ENCODE peak calls at places on chromosomes 11 and 22, in eight cellular contexts. S is nephron progenitor cell, E is dorsolateral prefrontal cortex, K is H1, I is activated B cell treated with CpG ODN at 0.5 μM for 24 hours, F is GM20000, P is left ventricle myocardium inferior, R is psoas muscle. W is an unnamed sample.

GRCh38 chr11:2699531-2700414 is at the start of gene KCNQ1OT1:
- DNase-seq in S (peak; percentile 84), E (peak; percentile 80), K (peak; percentile 68), I (peak; percentile 77), F (peak; percentile 97), P (peak; percentile 88), R (peak; percentile 94), W (peak; percentile 87)

GRCh38 chr11:71556018-71556417 is 7.8 kb downstream of the KRTAP5-9 start:
- DNase-seq in S (no peak), E (no peak), K (no peak), I (no peak), F (no peak), P (no peak), R (no peak), W (no peak)

GRCh38 chr11:113670830-113671215 is 35.3 kb downstream of the TMPRSS5 start:
- DNase-seq in S (no peak), E (no peak), K (no peak), I (no peak), F (no peak), P (no peak), R (no peak), W (no peak)

GRCh38 chr11:116339306-116339705 is 433.5 kb downstream of the BUD13 start:
- DNase-seq in S (no peak), E (no peak), K (no peak), I (no peak), F (no peak), P (no peak), R (no peak), W (no peak)

GRCh38 chr22:44878483-44879300 is 126.3 kb downstream of the ARHGAP8 start:
- DNase-seq in S (no peak), E (no peak), K (no peak), I (no peak), F (no peak), P (no peak), R (peak; percentile 15), W (no peak)

GRCh38 chr11:67290801-67291200 is 1.7 kb downstream of the ANKRD13D start:
- DNase-seq in S (no peak), E (no peak), K (no peak), I (no peak), F (no peak), P (peak; percentile 36), R (peak; percentile 63), W (no peak)

GRCh38 chr11:45646275-45646970 is 19.0 kb downstream of the CHST1 start:
- DNase-seq in S (no peak), E (no peak), K (no peak), I (no peak), F (peak; percentile 36), P (no peak), R (no peak), W (no peak)

GRCh38 chr11:45185228-45185729 is 38.8 kb downstream of the PRDM11 start:
- DNase-seq in S (no peak), E (no peak), K (no peak), I (no peak), F (no peak), P (no peak), R (no peak), W (no peak)

GRCh38 chr22:17783773-17784480 is 9.7 kb upstream of the BID start:
- DNase-seq in S (no peak), E (no peak), K (no peak), I (no peak), F (no peak), P (no peak), R (peak; percentile 30), W (no peak)

GRCh38 chr22:17786435-17787158 is 12.3 kb upstream of the BID start:
- DNase-seq in S (peak; percentile 41), E (no peak), K (no peak), I (no peak), F (no peak), P (peak; percentile 85), R (peak; percentile 91), W (no peak)

GRCh38 chr22:17787159-17788022 is 13.1 kb upstream of the BID start:
- DNase-seq in S (no peak), E (no peak), K (no peak), I (no peak), F (no peak), P (no peak), R (peak; percentile 80), W (no peak)

GRCh38 chr22:17784776-17785175 is 10.5 kb upstream of the BID start:
- DNase-seq in S (no peak), E (no peak), K (no peak), I (no peak), F (no peak), P (no peak), R (no peak), W (no peak)

GRCh38 chr22:17785185-17786184 is 11.2 kb upstream of the BID start:
- DNase-seq in S (peak; percentile 39), E (no peak), K (peak; percentile 74), I (peak; percentile 65), F (no peak), P (peak; percentile 54), R (peak; percentile 91), W (no peak)
- TF ChIP-seq CTCF in S (peak; percentile 11), E (peak; percentile 17), K (peak; percentile 98), I (no peak), F (peak; percentile 23), P (peak; percentile 66), R (peak; percentile 67), W (no peak)

GRCh38 chr11:77473801-77474508 is at the start of gene PAK1:
- DNase-seq in S (peak; percentile 92), E (peak; percentile 75), K (peak; percentile 75), I (peak; percentile 81), F (peak; percentile 93), P (peak; percentile 76), R (peak; percentile 93), W (peak; percentile 90)
- TF ChIP-seq CTCF in S (no peak), E (peak; percentile 22), K (peak; percentile 12), I (no peak), F (no peak), P (peak; percentile 24), R (no peak), W (no peak)

DNA sequence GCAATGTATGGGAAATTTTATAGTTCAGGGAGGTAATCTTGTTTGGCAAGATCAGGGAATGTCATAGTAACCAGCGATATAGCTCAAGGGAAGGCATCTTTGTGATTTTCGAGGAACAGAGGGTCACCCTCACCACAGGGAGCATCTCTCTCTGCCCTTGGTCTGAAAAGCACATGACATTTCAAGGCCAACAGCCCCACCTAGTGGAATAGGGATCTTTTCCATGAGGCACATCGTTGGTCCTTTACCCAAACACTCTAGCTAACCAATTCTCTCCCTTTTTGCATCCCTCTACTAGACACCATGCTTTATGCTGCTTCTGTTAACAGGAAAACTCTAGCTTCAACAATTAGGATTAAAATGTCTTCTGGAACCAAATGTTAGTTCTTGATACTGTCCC is 179.0 kb downstream of the GRM5 start:
- DNase-seq in S (peak; percentile 42), E (no peak), K (peak; percentile 1), I (no peak), F (peak; percentile 14), P (no peak), R (no peak), W (no peak)
- TF ChIP-seq CTCF in S (peak; percentile 31), E (peak; percentile 12), K (peak; percentile 75), I (no peak), F (peak; percentile 7), P (peak; percentile 8), R (no peak), W (no peak)

DNA sequence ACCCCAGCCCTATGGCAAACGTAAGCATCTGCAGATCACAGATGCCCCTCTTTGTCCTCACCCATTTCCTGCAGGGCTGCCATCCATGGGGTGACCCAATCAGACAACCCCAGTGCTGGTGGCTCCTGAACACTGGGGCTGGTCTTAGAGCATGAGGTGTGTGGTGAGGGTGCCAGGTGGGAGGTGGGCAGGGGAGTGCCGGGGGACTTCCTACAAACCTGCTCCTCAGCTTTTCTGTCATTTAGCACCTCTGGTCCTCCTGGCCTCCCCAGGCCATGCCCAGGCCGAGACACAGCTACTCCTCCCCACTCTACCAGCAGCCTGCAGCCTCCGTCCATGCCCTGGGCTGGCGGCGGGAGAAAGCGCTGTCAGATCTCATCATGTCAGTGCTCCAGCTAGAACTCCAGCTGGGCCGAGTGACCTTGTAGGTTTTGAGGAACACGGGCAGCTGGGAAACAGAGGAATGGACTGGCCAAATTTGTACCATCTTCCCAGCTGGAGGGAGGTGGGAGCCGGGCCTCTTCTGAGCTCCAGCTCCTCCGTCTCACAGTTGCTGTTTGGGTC is 157.7 kb upstream of the NECTIN1 start:
- DNase-seq in S (no peak), E (no peak), K (no peak), I (no peak), F (no peak), P (no peak), R (no peak), W (no peak)
- TF ChIP-seq CTCF in S (no peak), E (no peak), K (no peak), I (no peak), F (no peak), P (no peak), R (no peak), W (no peak)